ENCODE peak calls at places on chromosomes 13 and 19, in four cellular contexts. One of them, this sample, is unnamed.

GRCh38 chr13:46149272-46150133 is 32.5 kb downstream of the LCP1 start:
- DNase-seq in K562: no peak
- DNase-seq in HepG2: no peak
- DNase-seq in A549: no peak
- DNase-seq in this sample: no peak

GRCh38 chr19:17358395-17358794 is 18.7 kb downstream of the PLVAP start:
- DNase-seq in HepG2: no peak
- DNase-seq in K562: peak; percentile 25
- DNase-seq in A549: peak; percentile 63
- DNase-seq in this sample: no peak

GRCh38 chr13:74751739-74752138 is 617.5 kb upstream of the KLF12 start:
- DNase-seq in HepG2: no peak
- DNase-seq in A549: no peak
- DNase-seq in K562: no peak
- DNase-seq in this sample: no peak

GRCh38 chr19:15717781-15718180 is 10.0 kb upstream of the OR10H2 start:
- DNase-seq in K562: no peak
- DNase-seq in A549: no peak
- DNase-seq in HepG2: no peak
- DNase-seq in this sample: no peak

GRCh38 chr13:36706755-36707154 is 32.9 kb downstream of the SERTM1 start:
- DNase-seq in K562: no peak
- DNase-seq in A549: no peak
- DNase-seq in HepG2: no peak
- DNase-seq in this sample: no peak

GRCh38 chr13:112777637-112778406 is 88.0 kb downstream of the ATP11A start:
- DNase-seq in A549: no peak
- DNase-seq in K562: no peak
- DNase-seq in HepG2: no peak
- DNase-seq in this sample: no peak

GRCh38 chr19:43331435-43332010 is 22.0 kb upstream of the CD177 start:
- DNase-seq in HepG2: no peak
- DNase-seq in K562: no peak
- DNase-seq in A549: no peak
- DNase-seq in this sample: no peak

GRCh38 chr13:25927363-25927762 is 124.5 kb downstream of the SHISA2 start:
- DNase-seq in A549: no peak
- DNase-seq in K562: no peak
- DNase-seq in HepG2: no peak
- DNase-seq in this sample: no peak

GRCh38 chr19:57103573-57104277 is 16.1 kb upstream of the USP29 start:
- DNase-seq in HepG2: peak; percentile 47
- DNase-seq in A549: peak; percentile 28
- DNase-seq in K562: peak; percentile 57
- DNase-seq in this sample: peak; percentile 83

GRCh38 chr13:40230833-40231266 is 435.6 kb downstream of the FOXO1 start:
- DNase-seq in HepG2: no peak
- DNase-seq in K562: no peak
- DNase-seq in A549: no peak
- DNase-seq in this sample: no peak

GRCh38 chr13:106851251-106851650 is 283.3 kb upstream of the ARGLU1 start:
- DNase-seq in HepG2: no peak
- DNase-seq in K562: no peak
- DNase-seq in A549: no peak
- DNase-seq in this sample: no peak

GRCh38 chr19:18287836-18288772 is 6.7 kb upstream of the JUND start:
- DNase-seq in HepG2: no peak
- DNase-seq in A549: no peak
- DNase-seq in K562: no peak
- DNase-seq in this sample: peak; percentile 92

GRCh38 chr13:95269756-95270155 is 31.5 kb downstream of the ABCC4 start:
- DNase-seq in HepG2: no peak
- DNase-seq in K562: no peak
- DNase-seq in A549: no peak
- DNase-seq in this sample: no peak

GRCh38 chr13:42395066-42395821 is 123.3 kb downstream of the AKAP11 start:
- DNase-seq in HepG2: no peak
- DNase-seq in A549: no peak
- DNase-seq in K562: no peak
- DNase-seq in this sample: no peak

GRCh38 chr13:52599037-52599852 is 43.0 kb upstream of the HNRNPA1L2 start:
- DNase-seq in HepG2: no peak
- DNase-seq in A549: no peak
- DNase-seq in K562: no peak
- DNase-seq in this sample: no peak

GRCh38 chr19:3604987-3605343 is 1.7 kb downstream of the TBXA2R start:
- DNase-seq in HepG2: no peak
- DNase-seq in K562: no peak
- DNase-seq in A549: no peak
- DNase-seq in this sample: no peak

GRCh38 chr19:3606174-3606689 is 443 bp downstream of the TBXA2R start:
- DNase-seq in K562: peak; percentile 55
- DNase-seq in HepG2: no peak
- DNase-seq in A549: no peak
- DNase-seq in this sample: peak; percentile 65

GRCh38 chr19:3604227-3604986 is 2.3 kb downstream of the TBXA2R start:
- DNase-seq in K562: no peak
- DNase-seq in HepG2: no peak
- DNase-seq in A549: no peak
- DNase-seq in this sample: no peak

GRCh38 chr19:3605770-3606169 is 905 bp downstream of the TBXA2R start:
- DNase-seq in K562: no peak
- DNase-seq in A549: no peak
- DNase-seq in HepG2: no peak
- DNase-seq in this sample: no peak

DNA sequence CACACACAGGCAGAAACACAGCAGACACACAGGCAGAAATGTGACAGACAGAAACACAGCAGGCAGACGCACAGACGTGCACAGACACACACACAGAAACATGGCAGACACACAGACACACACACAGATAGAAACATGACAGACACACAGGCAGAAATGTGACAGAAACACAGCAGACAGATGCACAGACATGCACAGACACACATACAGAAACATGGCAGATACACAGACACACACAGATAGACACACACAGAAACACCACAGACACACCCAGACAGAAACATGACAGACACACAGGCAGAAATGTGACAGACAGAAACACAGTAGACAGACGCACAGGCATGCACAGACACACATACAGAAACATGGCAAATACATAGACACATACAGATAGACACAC is 1.3 kb downstream of the TBXA2R start:
- DNase-seq in K562: no peak
- DNase-seq in HepG2: no peak
- DNase-seq in A549: no peak
- DNase-seq in this sample: no peak
- H3K27ac ChIP-seq in K562: peak overlapping the region; percentile 1
- H3K27ac ChIP-seq in HepG2: no peak overlapping the region
- H3K27ac ChIP-seq in A549: no peak overlapping the region
- H3K27ac ChIP-seq in this sample: no peak overlapping the region

GRCh38 chr19:6279620-6279930 is 200 bp downstream of the MLLT1 start:
- DNase-seq in HepG2: no peak
- DNase-seq in A549: no peak
- DNase-seq in K562: no peak
- DNase-seq in this sample: no peak

GRCh38 chr19:6278051-6278450 is 1.7 kb downstream of the MLLT1 start:
- DNase-seq in HepG2: no peak
- DNase-seq in A549: no peak
- DNase-seq in K562: peak; percentile 2
- DNase-seq in this sample: no peak

GRCh38 chr19:6279931-6280591 is at the start of gene MLLT1:
- DNase-seq in HepG2: peak; percentile 89
- DNase-seq in K562: peak; percentile 100
- DNase-seq in A549: peak; percentile 94
- DNase-seq in this sample: peak; percentile 97

GRCh38 chr19:6276447-6276846 is 3.3 kb downstream of the MLLT1 start:
- DNase-seq in HepG2: no peak
- DNase-seq in K562: peak; percentile 81
- DNase-seq in A549: no peak
- DNase-seq in this sample: no peak

GRCh38 chr19:6278740-6279619 is 795 bp downstream of the MLLT1 start:
- DNase-seq in A549: no peak
- DNase-seq in K562: peak; percentile 24
- DNase-seq in HepG2: no peak
- DNase-seq in this sample: no peak
- TF ChIP-seq JUNB in A549: no peak
- TF ChIP-seq JUNB in K562: no peak
- TF ChIP-seq JUNB in HepG2: no peak
- TF ChIP-seq JUNB in this sample: no peak

GRCh38 chr19:5571777-5572176 is 4.0 kb upstream of the TINCR start:
- DNase-seq in A549: no peak
- DNase-seq in HepG2: no peak
- DNase-seq in K562: no peak
- DNase-seq in this sample: no peak

GRCh38 chr19:5567971-5568407 is 236 bp upstream of the TINCR start:
- DNase-seq in A549: no peak
- DNase-seq in K562: no peak
- DNase-seq in HepG2: no peak
- DNase-seq in this sample: no peak

GRCh38 chr19:5564930-5565329 is 2.8 kb downstream of the TINCR start:
- DNase-seq in K562: no peak
- DNase-seq in A549: no peak
- DNase-seq in HepG2: no peak
- DNase-seq in this sample: no peak

GRCh38 chr19:5563941-5564612 is 3.7 kb downstream of the TINCR start:
- DNase-seq in K562: no peak
- DNase-seq in HepG2: no peak
- DNase-seq in A549: peak; percentile 58
- DNase-seq in this sample: no peak

DNA sequence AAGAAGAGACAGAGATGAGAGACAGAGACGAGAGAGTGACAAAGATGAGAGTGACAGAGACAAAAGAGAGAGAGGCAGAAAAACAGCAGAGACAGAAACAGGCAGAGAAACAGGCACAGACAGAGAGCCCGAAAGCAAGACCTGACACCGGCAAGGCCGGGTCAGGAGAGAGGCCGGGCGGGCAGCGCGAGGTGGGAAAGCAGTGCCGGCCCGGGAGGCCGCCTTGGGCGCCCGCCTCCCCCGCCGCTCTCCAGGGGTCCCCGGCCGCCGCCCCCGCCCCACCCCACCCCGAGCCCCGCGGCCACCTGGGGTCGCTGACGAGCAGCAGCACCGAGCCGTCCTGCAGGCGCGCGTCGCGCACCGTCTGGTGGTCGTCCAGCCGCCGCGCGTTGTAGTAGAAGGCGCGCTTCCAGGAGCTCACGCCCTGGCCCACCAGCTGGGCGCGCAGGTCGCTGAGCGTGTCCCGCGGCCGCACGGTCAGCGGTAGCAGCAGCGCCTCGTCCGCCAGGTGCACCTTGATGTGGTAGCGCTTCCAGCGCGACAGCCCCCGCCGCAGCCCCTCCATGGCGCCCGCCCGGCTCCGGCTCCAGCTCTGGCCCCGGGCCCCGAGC is at the start of gene TINCR:
- DNase-seq in A549: no peak
- DNase-seq in HepG2: no peak
- DNase-seq in K562: no peak
- DNase-seq in this sample: peak; percentile 83
- TF ChIP-seq CTCF in A549: peak; percentile 35
- TF ChIP-seq CTCF in HepG2: peak; percentile 31
- TF ChIP-seq CTCF in K562: no peak
- TF ChIP-seq CTCF in this sample: peak; percentile 66

GRCh38 chr19:8004723-8005513 is 523 bp downstream of the ELAVL1 start:
- DNase-seq in K562: peak; percentile 54
- DNase-seq in HepG2: no peak
- DNase-seq in A549: no peak
- DNase-seq in this sample: peak; percentile 18

GRCh38 chr19:8001995-8002849 is 3.2 kb downstream of the ELAVL1 start:
- DNase-seq in K562: peak; percentile 86
- DNase-seq in A549: peak; percentile 55
- DNase-seq in HepG2: peak; percentile 75
- DNase-seq in this sample: peak; percentile 93

GRCh38 chr19:8001651-8001994 is 3.8 kb downstream of the ELAVL1 start:
- DNase-seq in K562: peak; percentile 28
- DNase-seq in A549: no peak
- DNase-seq in HepG2: no peak
- DNase-seq in this sample: no peak

GRCh38 chr19:8004001-8004400 is 1.4 kb downstream of the ELAVL1 start:
- DNase-seq in A549: no peak
- DNase-seq in K562: no peak
- DNase-seq in HepG2: no peak
- DNase-seq in this sample: no peak

GRCh38 chr19:8005534-8006256 is at the start of gene ELAVL1:
- DNase-seq in K562: peak; percentile 96
- DNase-seq in A549: peak; percentile 64
- DNase-seq in HepG2: peak; percentile 74
- DNase-seq in this sample: peak; percentile 93
- H3K27ac ChIP-seq in K562: peak within 1 kb of the TSS; percentile 86
- H3K27ac ChIP-seq in A549: peak within 1 kb of the TSS; percentile 99
- H3K27ac ChIP-seq in HepG2: peak within 1 kb of the TSS; percentile 77
- H3K27ac ChIP-seq in this sample: peak within 1 kb of the TSS; percentile 79

GRCh38 chr19:49838816-49839588 is 12.0 kb upstream of the PTOV1 start:
- DNase-seq in HepG2: no peak
- DNase-seq in K562: no peak
- DNase-seq in A549: no peak
- DNase-seq in this sample: no peak
- TF ChIP-seq JUNB in HepG2: no peak
- TF ChIP-seq JUNB in K562: no peak
- TF ChIP-seq JUNB in A549: no peak
- TF ChIP-seq JUNB in this sample: no peak

DNA sequence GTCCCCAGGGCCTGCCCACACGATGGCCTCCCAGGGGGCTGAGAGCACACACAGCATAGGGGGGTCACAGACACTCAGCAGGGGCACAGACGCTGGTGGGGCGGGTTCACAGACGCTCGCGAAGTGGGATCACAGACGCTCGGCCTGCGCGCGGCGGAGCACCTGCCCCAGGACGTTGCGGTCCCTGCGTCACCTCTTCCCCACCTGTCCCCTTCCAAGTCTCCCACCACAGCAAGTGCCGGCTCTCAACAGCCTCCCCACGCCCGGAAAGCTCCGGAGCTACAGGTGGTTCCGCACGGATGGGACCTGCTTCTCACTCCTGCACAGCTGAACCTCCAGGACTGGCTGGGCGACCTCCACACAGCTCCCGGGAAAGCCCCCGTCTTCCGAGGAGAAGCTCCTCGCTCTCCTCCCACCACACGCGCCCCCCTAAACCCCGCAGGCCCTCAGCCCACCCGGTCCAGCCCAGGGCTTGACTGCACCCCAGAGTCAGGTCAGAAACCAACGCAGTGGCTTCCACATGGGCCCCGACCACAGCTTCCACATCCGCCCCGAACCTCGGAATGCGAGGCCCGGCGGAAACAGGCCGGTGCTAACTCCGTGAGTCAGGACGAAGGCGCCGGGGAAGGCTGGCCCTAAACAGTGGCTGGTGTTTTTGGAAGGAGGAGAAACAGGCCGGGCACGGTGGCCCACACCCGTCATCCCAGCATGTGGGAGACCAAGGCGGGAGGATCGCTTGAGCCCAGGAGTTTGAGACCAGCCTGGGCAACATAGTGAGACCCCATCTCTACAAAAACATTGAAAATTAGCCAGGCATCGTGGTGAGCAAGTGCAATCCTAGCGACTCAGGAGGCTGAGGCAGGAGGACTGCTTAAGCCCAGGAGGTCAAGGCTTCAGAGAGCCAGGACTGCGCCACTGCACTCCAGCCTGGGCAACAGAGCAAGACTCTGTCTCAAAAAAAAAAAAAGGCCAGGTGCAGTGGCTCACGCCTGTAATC is 16.5 kb downstream of the BTBD2 start:
- DNase-seq in A549: no peak
- DNase-seq in K562: no peak
- DNase-seq in HepG2: no peak
- DNase-seq in this sample: no peak
- TF ChIP-seq CTCF in A549: no peak
- TF ChIP-seq CTCF in K562: no peak
- TF ChIP-seq CTCF in HepG2: no peak
- TF ChIP-seq CTCF in this sample: no peak

GRCh38 chr19:58556633-58557252 is 1.7 kb downstream of the UBE2M start:
- DNase-seq in A549: no peak
- DNase-seq in K562: no peak
- DNase-seq in HepG2: no peak
- DNase-seq in this sample: no peak
- H3K27ac ChIP-seq in A549: peak overlapping the region; percentile 95
- H3K27ac ChIP-seq in K562: peak overlapping the region; percentile 94
- H3K27ac ChIP-seq in HepG2: no peak overlapping the region
- H3K27ac ChIP-seq in this sample: no peak overlapping the region

This sample was measured in GM23338.